ENCODE peak calls at places on chromosomes 3 and 15, in five cellular contexts. One of them, this sample, is unnamed.

GRCh38 chr15:53266176-53266575 is 476.0 kb upstream of the ONECUT1 start:
- DNase-seq in endothelial cell: no peak
- DNase-seq in hepatocyte: no peak
- DNase-seq in nephron progenitor cell: no peak
- DNase-seq in lower leg skin: no peak
- DNase-seq in this sample: no peak

GRCh38 chr3:63462732-63463131 is 184.6 kb downstream of the SYNPR start:
- DNase-seq in endothelial cell: peak; percentile 6
- DNase-seq in nephron progenitor cell: no peak
- DNase-seq in hepatocyte: no peak
- DNase-seq in lower leg skin: no peak
- DNase-seq in this sample: no peak

GRCh38 chr3:114213669-114214541 is 23.5 kb downstream of the ZNF80 start:
- DNase-seq in hepatocyte: no peak
- DNase-seq in lower leg skin: no peak
- DNase-seq in nephron progenitor cell: peak; percentile 26
- DNase-seq in endothelial cell: no peak
- DNase-seq in this sample: no peak

GRCh38 chr3:100033184-100033583 is 81.1 kb downstream of the FILIP1L start:
- DNase-seq in hepatocyte: peak; percentile 53
- DNase-seq in nephron progenitor cell: no peak
- DNase-seq in lower leg skin: no peak
- DNase-seq in endothelial cell: no peak
- DNase-seq in this sample: no peak

GRCh38 chr3:44439499-44440295 is 37.8 kb downstream of the ZNF445 start:
- DNase-seq in nephron progenitor cell: no peak
- DNase-seq in endothelial cell: peak; percentile 69
- DNase-seq in hepatocyte: peak; percentile 82
- DNase-seq in lower leg skin: peak; percentile 91
- DNase-seq in this sample: no peak

GRCh38 chr3:126130981-126131750 is 47.2 kb upstream of the SLC41A3 start:
- DNase-seq in endothelial cell: no peak
- DNase-seq in hepatocyte: no peak
- DNase-seq in lower leg skin: peak; percentile 71
- DNase-seq in nephron progenitor cell: no peak
- DNase-seq in this sample: no peak

GRCh38 chr15:73746883-73747282 is 6.3 kb downstream of the INSYN1 start:
- DNase-seq in hepatocyte: no peak
- DNase-seq in lower leg skin: no peak
- DNase-seq in endothelial cell: no peak
- DNase-seq in nephron progenitor cell: no peak
- DNase-seq in this sample: no peak

GRCh38 chr3:109643590-109643989 is 306.2 kb upstream of the DPPA4 start:
- DNase-seq in endothelial cell: no peak
- DNase-seq in hepatocyte: no peak
- DNase-seq in nephron progenitor cell: no peak
- DNase-seq in lower leg skin: no peak
- DNase-seq in this sample: no peak

DNA sequence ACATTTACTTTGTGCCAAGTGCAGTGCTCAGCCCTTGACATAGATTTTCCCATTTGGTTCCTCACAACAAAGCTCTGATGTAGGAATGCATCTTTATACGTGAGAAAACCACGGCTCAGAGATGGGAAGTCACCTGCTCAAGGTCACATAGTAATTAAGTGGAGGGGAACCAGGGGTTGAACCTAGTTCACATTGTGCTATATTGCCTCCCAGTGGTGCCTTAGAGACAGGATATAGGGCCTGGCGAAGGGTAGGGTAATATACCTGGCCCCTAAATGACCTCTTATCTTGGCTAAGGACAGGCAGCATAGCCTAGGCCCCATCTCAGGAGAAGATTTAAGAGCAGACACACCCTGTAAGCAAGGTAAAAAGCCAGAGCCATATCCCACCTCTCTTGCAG is 71.5 kb downstream of the FOXP1 start:
- DNase-seq in hepatocyte: peak; percentile 39
- DNase-seq in nephron progenitor cell: no peak
- DNase-seq in endothelial cell: no peak
- DNase-seq in lower leg skin: no peak
- DNase-seq in this sample: no peak
- TF ChIP-seq CTCF in hepatocyte: peak; percentile 21
- TF ChIP-seq CTCF in nephron progenitor cell: no peak
- TF ChIP-seq CTCF in endothelial cell: no peak
- TF ChIP-seq CTCF in lower leg skin: no peak
- TF ChIP-seq CTCF in this sample: no peak

GRCh38 chr15:44427756-44428724 is 611 bp downstream of the CTDSPL2 start:
- DNase-seq in nephron progenitor cell: peak; percentile 69
- DNase-seq in hepatocyte: peak; percentile 85
- DNase-seq in endothelial cell: peak; percentile 51
- DNase-seq in lower leg skin: no peak
- DNase-seq in this sample: no peak

DNA sequence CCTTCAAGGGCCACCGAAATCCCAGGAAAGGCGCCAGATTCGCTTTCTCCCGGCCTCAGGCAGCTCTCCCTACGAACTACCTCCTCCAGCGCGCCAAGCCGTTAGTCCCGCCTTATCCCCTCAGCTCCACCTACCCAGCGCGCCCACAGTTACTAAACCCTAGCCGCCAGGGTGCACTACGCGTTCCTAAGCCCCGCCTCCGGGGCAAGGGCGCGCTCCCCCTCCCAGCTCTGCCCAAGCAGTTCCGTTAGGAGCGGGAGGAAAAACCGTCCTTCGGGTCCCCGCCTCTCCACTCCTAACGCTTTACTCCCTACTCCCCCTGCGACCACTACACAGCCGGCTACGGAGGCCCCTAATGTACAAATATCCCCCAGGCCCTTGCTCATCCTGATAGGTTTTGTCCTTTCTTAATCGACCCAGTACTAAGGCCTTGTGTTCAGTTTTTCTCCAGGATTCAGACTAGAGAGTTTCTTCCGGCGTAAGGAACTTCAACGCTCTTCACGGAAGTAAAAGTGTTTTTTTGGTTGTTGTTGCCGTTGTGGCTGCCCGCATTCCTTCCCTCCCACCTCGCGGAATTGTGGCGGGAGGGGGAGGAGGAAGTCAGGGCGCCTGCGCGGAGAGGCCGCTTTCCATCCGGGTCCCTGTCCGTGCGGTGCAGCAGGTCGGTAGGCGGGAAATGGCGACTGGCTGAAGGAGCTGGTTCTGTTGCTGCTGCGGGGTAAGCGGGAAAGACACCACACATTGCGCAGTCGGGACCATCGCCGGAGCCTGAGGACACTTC is at the start of gene CTDSPL2:
- DNase-seq in hepatocyte: peak; percentile 99
- DNase-seq in lower leg skin: peak; percentile 99
- DNase-seq in nephron progenitor cell: peak; percentile 95
- DNase-seq in endothelial cell: peak; percentile 96
- DNase-seq in this sample: peak; percentile 47
- TF ChIP-seq CTCF in hepatocyte: peak; percentile 37
- TF ChIP-seq CTCF in lower leg skin: no peak
- TF ChIP-seq CTCF in nephron progenitor cell: no peak
- TF ChIP-seq CTCF in endothelial cell: no peak
- TF ChIP-seq CTCF in this sample: peak; percentile 35

GRCh38 chr3:9731206-9732079 is at the start of gene BRPF1:
- DNase-seq in hepatocyte: peak; percentile 100
- DNase-seq in lower leg skin: peak; percentile 100
- DNase-seq in endothelial cell: peak; percentile 99
- DNase-seq in nephron progenitor cell: peak; percentile 100
- DNase-seq in this sample: peak; percentile 98
- TF ChIP-seq CTCF in hepatocyte: no peak
- TF ChIP-seq CTCF in lower leg skin: no peak
- TF ChIP-seq CTCF in endothelial cell: no peak
- TF ChIP-seq CTCF in nephron progenitor cell: no peak
- TF ChIP-seq CTCF in this sample: no peak

DNA sequence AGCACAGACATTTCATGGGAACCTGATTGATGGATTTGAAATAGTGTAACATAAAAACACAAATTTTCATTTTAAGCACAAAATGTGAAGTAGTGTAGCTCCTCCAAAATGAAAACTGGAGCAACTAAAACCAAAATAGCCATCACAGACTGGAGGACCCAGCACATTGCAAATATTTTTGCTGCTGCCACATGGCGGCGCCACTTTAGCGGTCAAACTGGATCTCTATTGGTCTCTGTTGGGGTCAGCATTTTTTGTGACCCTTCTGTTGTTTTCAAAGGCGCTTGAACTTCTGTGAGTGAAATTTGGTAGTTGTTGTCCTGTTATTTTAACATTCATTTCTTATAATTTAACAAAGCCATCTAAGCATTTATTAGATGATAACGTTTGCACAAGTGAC is 259.9 kb downstream of the IL20RB start:
- DNase-seq in nephron progenitor cell: peak; percentile 44
- DNase-seq in lower leg skin: no peak
- DNase-seq in endothelial cell: peak; percentile 40
- DNase-seq in hepatocyte: no peak
- DNase-seq in this sample: no peak
- TF ChIP-seq CTCF in nephron progenitor cell: peak; percentile 55
- TF ChIP-seq CTCF in lower leg skin: no peak
- TF ChIP-seq CTCF in endothelial cell: peak; percentile 74
- TF ChIP-seq CTCF in hepatocyte: peak; percentile 27
- TF ChIP-seq CTCF in this sample: peak; percentile 46

GRCh38 chr3:16529264-16529663 is 15.8 kb upstream of the RFTN1 start:
- DNase-seq in lower leg skin: no peak
- DNase-seq in nephron progenitor cell: no peak
- DNase-seq in endothelial cell: no peak
- DNase-seq in hepatocyte: no peak
- DNase-seq in this sample: no peak
- TF ChIP-seq CTCF in lower leg skin: no peak
- TF ChIP-seq CTCF in nephron progenitor cell: no peak
- TF ChIP-seq CTCF in endothelial cell: no peak
- TF ChIP-seq CTCF in hepatocyte: no peak
- TF ChIP-seq CTCF in this sample: no peak

GRCh38 chr3:32340639-32341365 is 50.9 kb upstream of the CMTM7 start:
- DNase-seq in lower leg skin: no peak
- DNase-seq in nephron progenitor cell: no peak
- DNase-seq in endothelial cell: no peak
- DNase-seq in hepatocyte: no peak
- DNase-seq in this sample: no peak
- TF ChIP-seq CTCF in lower leg skin: no peak
- TF ChIP-seq CTCF in nephron progenitor cell: no peak
- TF ChIP-seq CTCF in endothelial cell: no peak
- TF ChIP-seq CTCF in hepatocyte: no peak
- TF ChIP-seq CTCF in this sample: no peak

GRCh38 chr3:134628884-134629283 is 21.9 kb downstream of the KY start:
- DNase-seq in hepatocyte: no peak
- DNase-seq in endothelial cell: no peak
- DNase-seq in lower leg skin: no peak
- DNase-seq in nephron progenitor cell: no peak
- DNase-seq in this sample: no peak

GRCh38 chr3:134625885-134626741 is 24.7 kb downstream of the KY start:
- DNase-seq in lower leg skin: peak; percentile 48
- DNase-seq in nephron progenitor cell: no peak
- DNase-seq in hepatocyte: no peak
- DNase-seq in endothelial cell: no peak
- DNase-seq in this sample: no peak

GRCh38 chr3:134627831-134628230 is 23.0 kb downstream of the KY start:
- DNase-seq in lower leg skin: no peak
- DNase-seq in hepatocyte: no peak
- DNase-seq in nephron progenitor cell: no peak
- DNase-seq in endothelial cell: no peak
- DNase-seq in this sample: no peak

GRCh38 chr3:134625462-134625861 is 25.4 kb downstream of the KY start:
- DNase-seq in nephron progenitor cell: no peak
- DNase-seq in hepatocyte: no peak
- DNase-seq in endothelial cell: no peak
- DNase-seq in lower leg skin: peak; percentile 68
- DNase-seq in this sample: no peak

GRCh38 chr3:134630506-134630905 is 20.3 kb downstream of the KY start:
- DNase-seq in lower leg skin: no peak
- DNase-seq in hepatocyte: no peak
- DNase-seq in endothelial cell: no peak
- DNase-seq in nephron progenitor cell: no peak
- DNase-seq in this sample: no peak
- TF ChIP-seq CTCF in lower leg skin: no peak
- TF ChIP-seq CTCF in hepatocyte: no peak
- TF ChIP-seq CTCF in endothelial cell: no peak
- TF ChIP-seq CTCF in nephron progenitor cell: no peak
- TF ChIP-seq CTCF in this sample: no peak

DNA sequence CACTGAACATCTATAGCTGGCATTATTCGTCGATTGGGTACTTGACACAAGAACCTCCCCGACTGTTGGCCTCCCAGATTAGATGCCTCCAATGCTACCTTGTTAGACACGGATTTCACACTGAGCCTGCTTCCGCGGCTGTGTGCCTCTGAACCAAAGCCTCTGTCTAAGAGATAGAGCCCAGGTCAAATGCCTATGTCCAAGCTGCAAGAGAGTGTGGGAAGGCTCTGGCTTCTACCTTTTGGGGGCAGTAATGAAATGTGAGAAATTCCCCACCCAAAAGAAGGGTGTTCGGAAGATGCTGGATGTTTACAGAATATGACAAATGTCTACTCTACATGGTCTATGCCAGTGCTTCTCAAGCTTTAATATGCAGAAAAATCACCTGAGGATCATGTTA is 2.0 kb upstream of the RPUSD2 start:
- DNase-seq in lower leg skin: no peak
- DNase-seq in nephron progenitor cell: no peak
- DNase-seq in hepatocyte: peak; percentile 19
- DNase-seq in endothelial cell: no peak
- DNase-seq in this sample: no peak
- TF ChIP-seq CTCF in lower leg skin: no peak
- TF ChIP-seq CTCF in nephron progenitor cell: no peak
- TF ChIP-seq CTCF in hepatocyte: no peak
- TF ChIP-seq CTCF in endothelial cell: no peak
- TF ChIP-seq CTCF in this sample: peak; percentile 23

DNA sequence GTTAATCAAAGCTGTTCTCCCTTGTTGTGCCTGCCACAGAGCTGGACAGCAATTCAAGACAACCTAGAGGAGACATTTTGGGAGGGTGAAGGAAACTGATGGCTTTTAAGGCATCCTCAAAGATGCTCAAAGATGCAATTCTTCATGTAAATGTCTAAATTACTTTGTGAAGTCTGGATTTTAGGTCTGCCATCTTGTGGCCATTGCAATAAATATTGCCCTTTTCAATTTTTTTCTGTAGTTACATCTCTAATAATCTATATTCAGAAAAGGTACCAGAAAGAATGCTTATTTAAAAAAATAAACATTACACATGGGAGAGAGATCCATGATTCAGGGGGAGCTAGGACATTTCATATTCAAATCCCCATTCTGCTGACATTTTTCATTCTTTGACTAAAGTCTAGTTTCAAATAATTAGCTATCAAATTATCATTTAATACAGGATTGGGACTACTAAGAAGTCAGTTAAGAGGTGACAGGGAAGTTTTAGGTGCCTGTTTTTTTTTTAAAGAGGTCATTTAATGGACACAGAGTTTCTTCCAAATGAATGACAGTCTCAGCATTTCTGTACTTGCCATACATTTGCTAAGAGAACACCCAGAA is 259.8 kb upstream of the WNT5A start:
- DNase-seq in nephron progenitor cell: no peak
- DNase-seq in hepatocyte: no peak
- DNase-seq in endothelial cell: no peak
- DNase-seq in lower leg skin: no peak
- DNase-seq in this sample: no peak
- TF ChIP-seq CTCF in nephron progenitor cell: peak; percentile 20
- TF ChIP-seq CTCF in hepatocyte: peak; percentile 62
- TF ChIP-seq CTCF in endothelial cell: peak; percentile 52
- TF ChIP-seq CTCF in lower leg skin: no peak
- TF ChIP-seq CTCF in this sample: peak; percentile 57

DNA sequence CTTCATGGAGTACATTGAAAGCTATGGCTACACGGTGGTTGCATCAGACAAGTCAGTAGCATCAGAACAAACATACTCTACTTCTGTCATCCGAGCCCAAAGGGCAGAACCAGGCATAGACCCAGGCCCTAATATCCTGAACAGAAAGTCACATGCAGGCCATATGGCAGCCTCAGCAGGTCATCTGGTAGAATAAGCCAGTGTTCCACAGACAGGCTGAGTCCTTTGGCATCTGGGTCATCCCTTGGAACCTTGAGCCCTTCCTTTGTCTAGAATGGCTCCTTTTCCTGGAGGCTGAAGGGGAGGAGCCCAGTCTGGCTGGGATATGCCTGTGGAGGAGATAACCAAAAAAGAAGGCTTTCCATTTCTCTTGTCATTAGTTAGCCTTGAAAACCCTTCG is 29.2 kb downstream of the SEMA6D start:
- DNase-seq in lower leg skin: no peak
- DNase-seq in hepatocyte: no peak
- DNase-seq in endothelial cell: no peak
- DNase-seq in nephron progenitor cell: no peak
- DNase-seq in this sample: no peak
- TF ChIP-seq CTCF in lower leg skin: no peak
- TF ChIP-seq CTCF in hepatocyte: no peak
- TF ChIP-seq CTCF in endothelial cell: no peak
- TF ChIP-seq CTCF in nephron progenitor cell: no peak
- TF ChIP-seq CTCF in this sample: no peak

This sample was measured in D721Med.